ENCODE peak calls at places on chromosomes 2 and 18, in nine cellular contexts. One of them, this sample, is unnamed.
A peak's percentile ranks its signal among the peaks of the same experiment; 100 is the strongest.

GRCh38 chr2:218397502-218398436 is 1.9 kb upstream of the CTDSP1 start:
- DNase-seq in WTC11: peak; percentile 52
- DNase-seq in RCC 7860: peak; percentile 80
- DNase-seq in iris pigment epithelial cell: peak; percentile 82
- DNase-seq in nephron progenitor cell: peak; percentile 50
- DNase-seq in activated CD8-positive, alpha-beta memory T cell treated with anti-CD3 and anti-CD28 coated beads, Interleukin-2, amount 50 U/mL, for 4 hours: no peak
- DNase-seq in retina: peak; percentile 62
- DNase-seq in HT1080: no peak
- DNase-seq in A172: peak; percentile 62
- DNase-seq in this sample: peak; percentile 59

GRCh38 chr2:219644801-219645480 is 17.5 kb downstream of the SLC4A3 start:
- DNase-seq in WTC11: no peak
- DNase-seq in RCC 7860: peak; percentile 36
- DNase-seq in iris pigment epithelial cell: no peak
- DNase-seq in nephron progenitor cell: no peak
- DNase-seq in activated CD8-positive, alpha-beta memory T cell treated with anti-CD3 and anti-CD28 coated beads, Interleukin-2, amount 50 U/mL, for 4 hours: no peak
- DNase-seq in retina: peak; percentile 75
- DNase-seq in HT1080: no peak
- DNase-seq in A172: peak; percentile 50
- DNase-seq in this sample: no peak

GRCh38 chr2:241649414-241649813 is 11.9 kb downstream of the ATG4B start:
- DNase-seq in WTC11: no peak
- DNase-seq in RCC 7860: no peak
- DNase-seq in iris pigment epithelial cell: no peak
- DNase-seq in nephron progenitor cell: no peak
- DNase-seq in activated CD8-positive, alpha-beta memory T cell treated with anti-CD3 and anti-CD28 coated beads, Interleukin-2, amount 50 U/mL, for 4 hours: no peak
- DNase-seq in retina: no peak
- DNase-seq in HT1080: no peak
- DNase-seq in A172: no peak
- DNase-seq in this sample: peak; percentile 39

GRCh38 chr2:102790086-102790453 is 28.2 kb downstream of the TMEM182 start:
- DNase-seq in WTC11: no peak
- DNase-seq in RCC 7860: no peak
- DNase-seq in iris pigment epithelial cell: no peak
- DNase-seq in nephron progenitor cell: no peak
- DNase-seq in activated CD8-positive, alpha-beta memory T cell treated with anti-CD3 and anti-CD28 coated beads, Interleukin-2, amount 50 U/mL, for 4 hours: no peak
- DNase-seq in retina: no peak
- DNase-seq in HT1080: no peak
- DNase-seq in A172: no peak
- DNase-seq in this sample: no peak

GRCh38 chr18:57023483-57023882 is 123.4 kb upstream of the BOD1L2 start:
- DNase-seq in WTC11: no peak
- DNase-seq in RCC 7860: no peak
- DNase-seq in iris pigment epithelial cell: no peak
- DNase-seq in nephron progenitor cell: no peak
- DNase-seq in activated CD8-positive, alpha-beta memory T cell treated with anti-CD3 and anti-CD28 coated beads, Interleukin-2, amount 50 U/mL, for 4 hours: no peak
- DNase-seq in retina: no peak
- DNase-seq in HT1080: no peak
- DNase-seq in A172: no peak
- DNase-seq in this sample: no peak

GRCh38 chr2:148967484-148967883 is 71.0 kb upstream of the LYPD6B start:
- DNase-seq in WTC11: no peak
- DNase-seq in RCC 7860: no peak
- DNase-seq in iris pigment epithelial cell: peak; percentile 7
- DNase-seq in nephron progenitor cell: no peak
- DNase-seq in activated CD8-positive, alpha-beta memory T cell treated with anti-CD3 and anti-CD28 coated beads, Interleukin-2, amount 50 U/mL, for 4 hours: no peak
- DNase-seq in retina: no peak
- DNase-seq in HT1080: no peak
- DNase-seq in A172: no peak
- DNase-seq in this sample: no peak

GRCh38 chr18:68796936-68797690 is 767 bp upstream of the CCDC102B start:
- DNase-seq in WTC11: no peak
- DNase-seq in RCC 7860: no peak
- DNase-seq in iris pigment epithelial cell: peak; percentile 92
- DNase-seq in nephron progenitor cell: no peak
- DNase-seq in activated CD8-positive, alpha-beta memory T cell treated with anti-CD3 and anti-CD28 coated beads, Interleukin-2, amount 50 U/mL, for 4 hours: no peak
- DNase-seq in retina: peak; percentile 5
- DNase-seq in HT1080: peak; percentile 85
- DNase-seq in A172: peak; percentile 48
- DNase-seq in this sample: no peak

GRCh38 chr18:55252053-55252675 is 292.9 kb upstream of the CCDC68 start:
- DNase-seq in WTC11: no peak
- DNase-seq in RCC 7860: no peak
- DNase-seq in iris pigment epithelial cell: peak; percentile 37
- DNase-seq in nephron progenitor cell: no peak
- DNase-seq in activated CD8-positive, alpha-beta memory T cell treated with anti-CD3 and anti-CD28 coated beads, Interleukin-2, amount 50 U/mL, for 4 hours: no peak
- DNase-seq in retina: no peak
- DNase-seq in HT1080: no peak
- DNase-seq in A172: no peak
- DNase-seq in this sample: no peak

GRCh38 chr2:11915650-11916049 is 169.2 kb downstream of the LPIN1 start:
- DNase-seq in WTC11: no peak
- DNase-seq in RCC 7860: no peak
- DNase-seq in iris pigment epithelial cell: no peak
- DNase-seq in nephron progenitor cell: no peak
- DNase-seq in activated CD8-positive, alpha-beta memory T cell treated with anti-CD3 and anti-CD28 coated beads, Interleukin-2, amount 50 U/mL, for 4 hours: no peak
- DNase-seq in retina: no peak
- DNase-seq in HT1080: no peak
- DNase-seq in A172: no peak
- DNase-seq in this sample: no peak

GRCh38 chr2:69926849-69927515 is 12.1 kb downstream of the MXD1 start:
- DNase-seq in WTC11: no peak
- DNase-seq in RCC 7860: no peak
- DNase-seq in iris pigment epithelial cell: peak; percentile 90
- DNase-seq in nephron progenitor cell: no peak
- DNase-seq in activated CD8-positive, alpha-beta memory T cell treated with anti-CD3 and anti-CD28 coated beads, Interleukin-2, amount 50 U/mL, for 4 hours: no peak
- DNase-seq in retina: no peak
- DNase-seq in HT1080: no peak
- DNase-seq in A172: no peak
- DNase-seq in this sample: no peak

GRCh38 chr2:46095821-46096220 is 201.4 kb upstream of the EPAS1 start:
- DNase-seq in WTC11: no peak
- DNase-seq in RCC 7860: no peak
- DNase-seq in iris pigment epithelial cell: no peak
- DNase-seq in nephron progenitor cell: no peak
- DNase-seq in activated CD8-positive, alpha-beta memory T cell treated with anti-CD3 and anti-CD28 coated beads, Interleukin-2, amount 50 U/mL, for 4 hours: no peak
- DNase-seq in retina: no peak
- DNase-seq in HT1080: no peak
- DNase-seq in A172: no peak
- DNase-seq in this sample: no peak

GRCh38 chr2:157489981-157490380 is 46.1 kb upstream of the CYTIP start:
- DNase-seq in WTC11: no peak
- DNase-seq in RCC 7860: no peak
- DNase-seq in iris pigment epithelial cell: no peak
- DNase-seq in nephron progenitor cell: no peak
- DNase-seq in activated CD8-positive, alpha-beta memory T cell treated with anti-CD3 and anti-CD28 coated beads, Interleukin-2, amount 50 U/mL, for 4 hours: no peak
- DNase-seq in retina: no peak
- DNase-seq in HT1080: no peak
- DNase-seq in A172: no peak
- DNase-seq in this sample: no peak

GRCh38 chr18:39839782-39840181 is 2115.3 kb upstream of the PIK3C3 start:
- DNase-seq in WTC11: no peak
- DNase-seq in RCC 7860: no peak
- DNase-seq in iris pigment epithelial cell: peak; percentile 83
- DNase-seq in nephron progenitor cell: no peak
- DNase-seq in activated CD8-positive, alpha-beta memory T cell treated with anti-CD3 and anti-CD28 coated beads, Interleukin-2, amount 50 U/mL, for 4 hours: no peak
- DNase-seq in retina: no peak
- DNase-seq in HT1080: no peak
- DNase-seq in A172: no peak
- DNase-seq in this sample: no peak

GRCh38 chr2:171430516-171431410 is 3.0 kb downstream of the METTL8 start:
- DNase-seq in WTC11: no peak
- DNase-seq in RCC 7860: no peak
- DNase-seq in iris pigment epithelial cell: no peak
- DNase-seq in nephron progenitor cell: no peak
- DNase-seq in activated CD8-positive, alpha-beta memory T cell treated with anti-CD3 and anti-CD28 coated beads, Interleukin-2, amount 50 U/mL, for 4 hours: no peak
- DNase-seq in retina: no peak
- DNase-seq in HT1080: no peak
- DNase-seq in A172: no peak
- DNase-seq in this sample: no peak

GRCh38 chr2:167209784-167210183 is 321.5 kb downstream of the XIRP2 start:
- DNase-seq in WTC11: no peak
- DNase-seq in RCC 7860: no peak
- DNase-seq in iris pigment epithelial cell: peak; percentile 47
- DNase-seq in nephron progenitor cell: no peak
- DNase-seq in activated CD8-positive, alpha-beta memory T cell treated with anti-CD3 and anti-CD28 coated beads, Interleukin-2, amount 50 U/mL, for 4 hours: no peak
- DNase-seq in retina: no peak
- DNase-seq in HT1080: no peak
- DNase-seq in A172: no peak
- DNase-seq in this sample: no peak

GRCh38 chr2:1731512-1731962 is 12.8 kb downstream of the PXDN start:
- DNase-seq in WTC11: peak; percentile 5
- DNase-seq in RCC 7860: no peak
- DNase-seq in iris pigment epithelial cell: peak; percentile 88
- DNase-seq in nephron progenitor cell: no peak
- DNase-seq in activated CD8-positive, alpha-beta memory T cell treated with anti-CD3 and anti-CD28 coated beads, Interleukin-2, amount 50 U/mL, for 4 hours: no peak
- DNase-seq in retina: no peak
- DNase-seq in HT1080: no peak
- DNase-seq in A172: peak; percentile 62
- DNase-seq in this sample: no peak

This sample was measured in anterior cingulate cortex.